ENCODE peak calls at places on chromosomes 11 and 22, in four cellular contexts. J is neural progenitor cell, C is GM23338, T is PC-9. F is an unnamed sample. For H3K4me1, the result is how much of the 10 kb centered on the place peaks cover.

GRCh38 chr11:1565173-1565903 is 6.7 kb downstream of the DUSP8 start:
- DNase-seq in C (no peak), J (no peak), T (no peak), F (peak)

GRCh38 chr11:198236-198806 is 5.4 kb downstream of the SCGB1C1 start:
- DNase-seq in T (no peak), C (no peak), J (no peak), F (peak)

GRCh38 chr11:83037877-83038276 is 33.8 kb downstream of the RAB30 start:
- DNase-seq in J (no peak), C (no peak), T (no peak), F (no peak)

GRCh38 chr22:46701262-46701661 is 36.8 kb downstream of the CERK start:
- DNase-seq in C (no peak), T (no peak), J (no peak), F (peak)

GRCh38 chr11:79039122-79039521 is 401.7 kb downstream of the TENM4 start:
- DNase-seq in J (no peak), C (no peak), T (no peak), F (no peak)

GRCh38 chr11:1198766-1199688 is 23.8 kb upstream of the MUC5B start:
- DNase-seq in J (no peak), T (no peak), C (no peak), F (peak)

GRCh38 chr11:118640332-118641154 is 33.1 kb downstream of the PHLDB1 start:
- DNase-seq in C (peak), T (no peak), J (no peak), F (no peak)

GRCh38 chr11:120146413-120147093 is 8.6 kb upstream of the TRIM29 start:
- DNase-seq in C (no peak), T (no peak), J (no peak), F (no peak)

GRCh38 chr22:36853407-36854099 is 7.3 kb upstream of the NCF4 start:
- DNase-seq in J (peak), C (peak), T (peak), F (no peak)

GRCh38 chr11:70100283-70100610 is 22.1 kb downstream of the ANO1 start:
- DNase-seq in C (no peak), T (no peak), J (no peak), F (no peak)

GRCh38 chr11:44139565-44140313 is 44.3 kb downstream of the EXT2 start:
- DNase-seq in T (no peak), J (no peak), C (no peak), F (no peak)

GRCh38 chr11:59216654-59217640 is 4.2 kb upstream of the MPEG1 start:
- DNase-seq in C (no peak), J (no peak), T (peak), F (no peak)

GRCh38 chr22:36218648-36219047 is 17.0 kb upstream of the APOL4 start:
- DNase-seq in J (no peak), C (no peak), T (no peak), F (no peak)

GRCh38 chr11:102608699-102609098 is 16.4 kb downstream of the MMP20 start:
- DNase-seq in J (no peak), C (no peak), T (no peak), F (no peak)

GRCh38 chr11:73359930-73360742 is 16.1 kb upstream of the RELT start:
- DNase-seq in C (peak), T (peak), J (peak), F (peak)

GRCh38 chr11:116193321-116194114 is 579.3 kb downstream of the BUD13 start:
- DNase-seq in C (peak), T (peak), J (peak), F (no peak)

GRCh38 chr22:39508393-39508792 is 6.3 kb downstream of the MIEF1 start:
- DNase-seq in J (no peak), C (no peak), T (no peak), F (no peak)
- TF ChIP-seq CTCF in J (no peak), C (no peak), T (no peak), F (no peak)

DNA sequence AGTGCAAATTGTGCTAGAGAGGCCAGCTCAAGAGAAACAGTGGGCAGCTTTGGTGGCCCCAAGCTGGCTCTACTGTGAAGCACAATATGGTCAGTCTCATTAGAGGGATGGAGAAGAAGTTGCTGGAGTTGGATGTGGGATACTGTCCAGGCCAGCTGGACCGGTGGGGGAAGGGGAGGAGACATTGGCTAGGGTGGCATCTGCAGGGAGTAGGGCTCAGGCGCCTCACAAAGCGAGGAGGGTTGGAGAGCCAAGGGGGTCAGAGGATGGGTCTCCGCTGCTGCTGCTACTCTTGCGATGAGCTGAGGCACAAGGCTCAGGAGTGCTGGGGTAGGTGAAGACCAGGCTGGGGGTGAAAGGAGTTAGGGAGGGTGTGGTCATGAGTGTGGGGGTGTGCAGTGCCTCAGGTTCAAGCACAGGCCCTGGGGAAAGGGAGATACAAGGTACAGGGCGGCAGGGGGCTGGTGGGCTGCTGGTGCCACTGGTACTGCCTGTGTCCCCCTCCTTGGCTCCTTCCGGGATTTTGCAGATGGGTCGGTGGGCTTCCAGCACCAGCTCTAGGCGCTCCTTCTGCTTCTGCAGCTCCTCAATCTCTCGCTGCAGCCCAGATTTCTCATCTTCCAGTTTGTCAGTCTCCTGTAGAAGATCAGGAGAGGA is 2.3 kb downstream of the CCDC85B start:
- DNase-seq in C (no peak), J (no peak), T (no peak), F (no peak)
- H3K4me1 ChIP-seq in C (under half), J (under half), T (under half), F (half or more)

DNA sequence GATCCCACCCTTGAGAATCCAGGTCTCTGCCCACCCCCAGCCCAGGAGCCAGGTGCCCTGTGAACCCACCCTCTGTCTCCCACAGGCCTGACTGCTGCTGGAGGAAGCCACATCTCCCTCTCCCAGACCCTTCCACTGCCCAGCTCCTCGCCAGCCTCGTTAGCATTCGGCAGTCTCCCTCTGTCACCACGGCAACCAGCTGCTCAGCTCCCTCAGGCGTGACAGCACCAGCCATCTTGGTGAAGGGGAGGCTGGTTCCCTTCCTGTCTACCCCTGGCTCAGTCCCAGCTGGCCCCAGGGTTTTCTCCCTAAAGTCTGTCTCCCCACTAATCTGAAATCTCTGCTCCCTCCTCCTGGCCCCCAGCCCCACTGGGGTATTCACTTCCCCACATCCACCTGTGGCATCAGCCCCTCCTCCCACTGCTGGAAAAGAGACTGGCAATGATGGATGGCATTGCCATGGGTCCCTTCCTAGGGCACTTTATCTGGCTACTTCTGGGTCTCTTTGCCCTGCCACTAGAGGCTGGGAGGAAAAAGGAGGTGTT is 28.1 kb downstream of the NRXN2 start:
- DNase-seq in J (peak), T (no peak), C (peak), F (peak)
- H2AFZ ChIP-seq in J (peak), T (no peak), C (no peak), F (no peak)

GRCh38 chr11:112584674-112585073 is 324.0 kb upstream of the PLET1 start:
- DNase-seq in T (peak), J (peak), C (peak), F (no peak)
- TF ChIP-seq CTCF in T (peak), J (peak), C (peak), F (no peak)

F was measured in osteoblast.